ENCODE peak calls at places on chromosomes 1 and 21, in eight cellular contexts. N, H, I, X, J, M, D and A are unnamed samples.

GRCh38 chr1:108816049-108816882 is 40.6 kb downstream of the AKNAD1 start:
- DNase-seq in N (no peak), H (no peak), I (peak; percentile 44), X (peak; percentile 52), J (peak; percentile 98), M (peak; percentile 86), D (peak; percentile 88), A (peak; percentile 71)

GRCh38 chr1:8078176-8078671 is 52.1 kb upstream of the ERRFI1 start:
- DNase-seq in N (no peak), H (no peak), I (peak; percentile 44), X (no peak), J (peak; percentile 71), M (no peak), D (no peak), A (peak; percentile 95)

GRCh38 chr1:167650266-167651160 is 20.5 kb downstream of the RCSD1 start:
- DNase-seq in N (peak; percentile 83), H (no peak), I (no peak), X (peak; percentile 33), J (no peak), M (no peak), D (no peak), A (no peak)

GRCh38 chr1:151534662-151535278 is 5.3 kb upstream of the TUFT1 start:
- DNase-seq in N (peak; percentile 93), H (peak; percentile 70), I (peak; percentile 77), X (peak; percentile 76), J (peak; percentile 74), M (peak; percentile 74), D (peak; percentile 79), A (no peak)

GRCh38 chr1:19110266-19110927 is 99.7 kb downstream of the UBR4 start:
- DNase-seq in N (no peak), H (no peak), I (no peak), X (no peak), J (no peak), M (no peak), D (no peak), A (no peak)

GRCh38 chr1:7388488-7389185 is 382.5 kb upstream of the VAMP3 start:
- DNase-seq in N (peak; percentile 87), H (no peak), I (no peak), X (peak; percentile 65), J (peak; percentile 22), M (peak; percentile 54), D (peak; percentile 70), A (no peak)

GRCh38 chr21:33642896-33643657 is 776 bp downstream of the ITSN1 start:
- DNase-seq in N (peak; percentile 89), H (no peak), I (peak; percentile 12), X (peak; percentile 46), J (peak; percentile 37), M (peak; percentile 24), D (peak; percentile 71), A (no peak)

GRCh38 chr1:89529196-89529595 is 4.6 kb downstream of the LRRC8B start:
- DNase-seq in N (no peak), H (no peak), I (no peak), X (no peak), J (no peak), M (no peak), D (no peak), A (no peak)

GRCh38 chr1:159010398-159010797 is 691 bp downstream of the IFI16 start:
- DNase-seq in N (no peak), H (no peak), I (no peak), X (no peak), J (no peak), M (no peak), D (no peak), A (no peak)

GRCh38 chr21:41768371-41769042 is 1.7 kb upstream of the RIPK4 start:
- DNase-seq in N (no peak), H (no peak), I (peak; percentile 80), X (no peak), J (peak; percentile 43), M (no peak), D (peak; percentile 75), A (peak; percentile 94)

GRCh38 chr1:173705117-173705516 is 9.7 kb upstream of the KLHL20 start:
- DNase-seq in N (no peak), H (no peak), I (no peak), X (no peak), J (no peak), M (no peak), D (no peak), A (no peak)

GRCh38 chr1:154951901-154952657 is 3.8 kb downstream of the PBXIP1 start:
- DNase-seq in N (peak; percentile 87), H (peak; percentile 58), I (no peak), X (no peak), J (no peak), M (no peak), D (no peak), A (no peak)

GRCh38 chr1:228919919-228920318 is 184.6 kb downstream of the RHOU start:
- DNase-seq in N (no peak), H (no peak), I (no peak), X (no peak), J (no peak), M (no peak), D (no peak), A (no peak)

DNA sequence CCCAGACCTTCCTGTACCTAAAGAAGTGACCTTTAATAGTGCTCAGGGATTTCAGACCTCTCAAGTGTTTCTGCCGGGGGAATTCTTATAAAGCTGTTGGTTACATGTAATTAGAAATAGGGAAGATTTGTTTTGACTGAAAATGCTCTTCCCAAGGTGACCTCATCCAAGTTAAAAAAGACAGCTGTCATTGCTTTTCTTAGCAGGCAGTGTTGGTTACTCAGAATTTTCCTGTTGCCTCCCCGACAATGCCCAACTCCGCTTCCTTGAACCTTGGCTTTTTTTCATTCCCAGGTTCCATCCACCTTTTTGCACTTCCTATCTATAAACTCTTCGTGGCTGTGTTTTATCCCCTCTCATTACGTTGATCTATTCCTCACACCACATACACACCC is 807 bp upstream of the DPH5 start:
- DNase-seq in N (no peak), H (no peak), I (no peak), X (no peak), J (no peak), M (no peak), D (no peak), A (no peak)
- H3K27ac ChIP-seq in N (peak overlapping the region; percentile 77), H (peak overlapping the region; percentile 75), I (peak overlapping the region; percentile 94), X (peak overlapping the region; percentile 90), J (peak overlapping the region; percentile 93), M (no peak overlapping the region), D (peak overlapping the region; percentile 76), A (peak overlapping the region; percentile 54)

DNA sequence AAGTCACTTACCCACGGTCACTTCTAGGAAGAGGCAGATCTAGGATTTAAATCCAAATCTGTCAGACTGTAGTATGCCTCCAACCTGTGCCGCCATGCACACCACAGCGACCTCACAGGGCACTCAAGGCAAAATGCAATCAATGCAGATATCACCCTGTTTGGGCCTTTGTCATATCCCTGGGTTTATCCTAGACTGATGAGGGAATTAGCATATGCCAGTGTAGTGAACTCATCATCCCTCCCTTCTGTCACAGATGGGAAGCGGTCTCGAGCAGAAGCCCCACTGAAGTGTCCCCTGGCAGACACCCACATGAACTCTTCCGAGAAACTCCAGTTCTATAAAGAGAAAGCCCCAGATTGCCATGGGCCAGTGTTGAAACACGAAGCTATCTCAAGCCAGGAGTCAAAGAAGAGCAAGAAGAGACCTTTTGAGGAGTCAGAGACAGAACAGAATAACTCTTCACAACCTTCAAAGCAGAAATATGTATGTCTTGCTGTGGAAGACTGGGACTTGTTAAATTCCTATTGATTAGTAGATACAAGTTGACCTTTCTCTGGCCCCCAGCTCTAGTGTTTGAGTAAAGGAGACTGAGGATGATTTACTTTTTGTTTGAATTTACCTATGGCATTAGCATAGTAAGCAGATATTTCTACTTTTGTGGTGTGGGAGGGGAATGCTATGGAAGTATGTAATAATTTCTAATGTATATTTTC is 21.4 kb downstream of the LRRC42 start:
- DNase-seq in N (no peak), H (no peak), I (no peak), X (no peak), J (no peak), M (no peak), D (no peak), A (no peak)
- TF ChIP-seq CTCF in N (no peak), H (no peak), I (no peak), X (no peak), J (no peak), M (no peak), D (no peak), A (no peak)

GRCh38 chr1:86388777-86389176 is 7.3 kb downstream of the ODF2L start:
- DNase-seq in N (no peak), H (no peak), I (no peak), X (no peak), J (no peak), M (no peak), D (no peak), A (no peak)

GRCh38 chr1:86389315-86389714 is 6.8 kb downstream of the ODF2L start:
- DNase-seq in N (no peak), H (no peak), I (no peak), X (no peak), J (no peak), M (no peak), D (no peak), A (no peak)

GRCh38 chr1:86396503-86396900 is 379 bp upstream of the ODF2L start:
- DNase-seq in N (no peak), H (no peak), I (no peak), X (no peak), J (no peak), M (no peak), D (no peak), A (no peak)

GRCh38 chr1:86395771-86396502 is at the start of gene ODF2L:
- DNase-seq in N (peak; percentile 99), H (peak; percentile 81), I (peak; percentile 79), X (peak; percentile 88), J (peak; percentile 82), M (peak; percentile 86), D (peak; percentile 92), A (peak; percentile 56)

DNA sequence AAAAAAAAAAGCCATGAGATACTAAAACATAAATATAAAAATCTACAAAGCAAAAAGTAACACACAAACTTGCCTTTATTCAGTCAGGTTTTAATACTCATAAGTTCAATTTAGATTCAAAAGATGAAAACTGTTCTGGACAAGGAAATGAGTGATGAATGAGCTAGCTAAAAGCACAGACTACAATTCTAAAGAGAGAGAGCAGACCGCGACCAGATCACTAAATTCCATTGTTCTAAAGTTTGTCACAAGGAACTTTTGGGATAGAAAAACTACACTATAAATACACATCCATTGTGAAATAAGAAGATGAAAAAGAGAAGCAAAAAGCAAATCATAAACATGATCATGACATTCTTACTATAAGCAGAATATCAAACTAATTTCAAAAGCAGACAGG is 1.7 kb downstream of the ODF2L start:
- DNase-seq in N (no peak), H (no peak), I (no peak), X (no peak), J (peak; percentile 26), M (no peak), D (no peak), A (no peak)
- H3K27ac ChIP-seq in N (no peak overlapping the region), H (no peak overlapping the region), I (no peak overlapping the region), X (no peak overlapping the region), J (no peak overlapping the region), M (no peak overlapping the region), D (no peak overlapping the region), A (no peak overlapping the region)

DNA sequence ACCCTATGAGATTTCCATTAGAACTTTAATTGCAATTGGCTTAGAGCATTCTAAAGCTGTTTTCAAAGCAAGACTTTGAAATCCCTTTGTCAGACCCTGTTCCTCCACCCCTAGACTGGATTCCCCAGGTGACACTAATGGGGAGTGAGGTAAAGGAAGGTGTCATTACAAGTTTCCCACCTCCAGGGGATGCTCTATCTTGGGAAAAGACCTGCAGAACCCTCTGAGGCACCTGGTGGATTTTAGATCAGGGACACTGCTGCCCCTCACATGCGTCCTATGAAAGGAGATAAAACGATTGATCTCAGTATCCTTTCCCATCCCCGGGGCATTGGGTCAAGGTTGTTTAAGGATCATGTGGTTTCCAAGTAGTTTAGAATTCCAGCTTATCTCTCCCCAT is 80.3 kb upstream of the RGS4 start:
- DNase-seq in N (no peak), H (no peak), I (no peak), X (no peak), J (no peak), M (no peak), D (no peak), A (no peak)
- TF ChIP-seq CTCF in N (no peak), H (no peak), I (no peak), X (no peak), J (no peak), M (no peak), D (no peak), A (peak; percentile 50)